ENCODE peak calls at places on chromosomes 7 and 10, in four cellular contexts. One of them, this sample, is unnamed.

GRCh38 chr7:78585958-78586357 is 787.4 kb downstream of the PHTF2 start:
- DNase-seq in WERI-Rb-1: no peak
- DNase-seq in CD8-positive, alpha-beta memory T cell: no peak
- DNase-seq in LoVo: no peak
- DNase-seq in this sample: no peak

GRCh38 chr7:157985636-157986035 is 602.0 kb downstream of the PTPRN2 start:
- DNase-seq in CD8-positive, alpha-beta memory T cell: no peak
- DNase-seq in WERI-Rb-1: no peak
- DNase-seq in LoVo: no peak
- DNase-seq in this sample: no peak

GRCh38 chr7:16753102-16753931 is at the start of gene TSPAN13:
- DNase-seq in LoVo: peak; percentile 98
- DNase-seq in WERI-Rb-1: peak; percentile 95
- DNase-seq in CD8-positive, alpha-beta memory T cell: peak; percentile 34
- DNase-seq in this sample: peak; percentile 90

GRCh38 chr7:159105845-159106614 is 38.6 kb downstream of the VIPR2 start:
- DNase-seq in WERI-Rb-1: peak; percentile 67
- DNase-seq in LoVo: peak; percentile 42
- DNase-seq in CD8-positive, alpha-beta memory T cell: no peak
- DNase-seq in this sample: no peak

GRCh38 chr10:124127965-124128810 is 34.8 kb upstream of the CHST15 start:
- DNase-seq in CD8-positive, alpha-beta memory T cell: no peak
- DNase-seq in WERI-Rb-1: peak; percentile 93
- DNase-seq in LoVo: no peak
- DNase-seq in this sample: no peak

GRCh38 chr7:84379446-84379845 is 184.9 kb upstream of the SEMA3A start:
- DNase-seq in CD8-positive, alpha-beta memory T cell: no peak
- DNase-seq in WERI-Rb-1: no peak
- DNase-seq in LoVo: no peak
- DNase-seq in this sample: no peak

GRCh38 chr7:34748244-34749039 is 90.4 kb downstream of the NPSR1 start:
- DNase-seq in WERI-Rb-1: no peak
- DNase-seq in CD8-positive, alpha-beta memory T cell: no peak
- DNase-seq in LoVo: peak; percentile 100
- DNase-seq in this sample: no peak

GRCh38 chr7:140625908-140626868 is 14.4 kb downstream of the DENND2A start:
- DNase-seq in CD8-positive, alpha-beta memory T cell: no peak
- DNase-seq in LoVo: peak; percentile 53
- DNase-seq in WERI-Rb-1: no peak
- DNase-seq in this sample: no peak

GRCh38 chr7:123864012-123864411 is 19.0 kb downstream of the HYAL4 start:
- DNase-seq in CD8-positive, alpha-beta memory T cell: no peak
- DNase-seq in LoVo: no peak
- DNase-seq in WERI-Rb-1: peak; percentile 45
- DNase-seq in this sample: no peak

GRCh38 chr7:24819916-24820689 is 62.8 kb upstream of the GSDME start:
- DNase-seq in LoVo: peak; percentile 73
- DNase-seq in WERI-Rb-1: peak; percentile 80
- DNase-seq in CD8-positive, alpha-beta memory T cell: peak; percentile 65
- DNase-seq in this sample: peak; percentile 80

This sample was measured in SK-N-DZ.